ENCODE peak calls at places on chromosomes 2 and 18, in eight cellular contexts. F is ovary, Q is breast epithelium, V is psoas muscle, N is Peyer's patch, X is tibial artery, H is lower lobe of right lung, A is mesenchymal stem cell. U is an unnamed sample.

GRCh38 chr18:12904012-12904516 is 20.0 kb upstream of the PTPN2 start:
- DNase-seq in X (no peak), F (peak), H (no peak), A (peak), N (no peak), V (peak), Q (no peak), U (no peak)

GRCh38 chr2:197358927-197359326 is 48.3 kb upstream of the ANKRD44 start:
- DNase-seq in V (no peak), H (no peak), X (no peak), N (no peak), Q (no peak), A (no peak), F (no peak), U (no peak)

GRCh38 chr2:191915750-191916149 is 68.9 kb upstream of the CAVIN2 start:
- DNase-seq in V (no peak), Q (no peak), A (no peak), N (no peak), F (no peak), H (no peak), X (no peak), U (no peak)

GRCh38 chr2:148020358-148021058 is at the start of gene ORC4:
- DNase-seq in A (peak), H (peak), X (peak), F (peak), N (peak), V (peak), Q (peak), U (peak)

GRCh38 chr2:64837925-64838641 is 151.1 kb upstream of the SLC1A4 start:
- DNase-seq in V (peak), A (no peak), H (peak), Q (no peak), N (peak), F (no peak), X (peak), U (no peak)

GRCh38 chr2:196927318-196928225 is 1.1 kb upstream of the PGAP1 start:
- DNase-seq in X (no peak), H (no peak), N (peak), F (no peak), V (no peak), A (peak), Q (no peak), U (no peak)

GRCh38 chr2:26847663-26848335 is at the start of gene DPYSL5:
- DNase-seq in V (no peak), Q (no peak), H (no peak), X (no peak), A (no peak), F (peak), N (no peak), U (no peak)

GRCh38 chr18:48989304-48990284 is 38.8 kb upstream of the SMAD7 start:
- DNase-seq in H (no peak), N (no peak), Q (no peak), F (no peak), V (no peak), X (no peak), A (peak), U (no peak)

GRCh38 chr2:161243873-161244272 is 64.4 kb upstream of the PSMD14 start:
- DNase-seq in F (no peak), X (no peak), V (no peak), H (no peak), Q (no peak), A (no peak), N (no peak), U (no peak)

DNA sequence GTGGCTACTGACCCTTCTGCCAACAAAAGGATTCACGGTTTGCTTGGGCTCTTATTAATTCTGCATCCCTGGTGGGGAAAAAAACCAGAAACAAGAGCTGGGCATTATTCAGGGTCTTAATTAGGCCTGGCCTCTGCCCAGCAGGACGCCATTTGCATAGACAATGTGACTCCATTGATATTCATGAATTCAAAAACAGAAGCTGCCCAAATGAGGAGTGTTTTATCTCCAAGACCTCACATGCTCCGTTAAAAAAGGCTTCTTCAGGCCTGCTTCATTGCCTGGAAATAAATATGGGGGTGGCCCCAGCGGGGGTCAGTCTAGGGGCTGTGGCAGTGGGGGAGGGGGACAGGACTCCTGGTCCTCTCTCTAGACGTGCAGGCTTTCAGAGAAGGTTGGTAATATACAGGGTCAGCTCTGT is 116.7 kb downstream of the ALPK2 start:
- DNase-seq in X (no peak), Q (no peak), N (no peak), A (no peak), V (no peak), H (no peak), F (no peak), U (no peak)
- H3K4me3 ChIP-seq in X (no peak), Q (no peak), N (no peak), A (no peak), V (no peak), H (no peak), F (no peak), U (no peak)

DNA sequence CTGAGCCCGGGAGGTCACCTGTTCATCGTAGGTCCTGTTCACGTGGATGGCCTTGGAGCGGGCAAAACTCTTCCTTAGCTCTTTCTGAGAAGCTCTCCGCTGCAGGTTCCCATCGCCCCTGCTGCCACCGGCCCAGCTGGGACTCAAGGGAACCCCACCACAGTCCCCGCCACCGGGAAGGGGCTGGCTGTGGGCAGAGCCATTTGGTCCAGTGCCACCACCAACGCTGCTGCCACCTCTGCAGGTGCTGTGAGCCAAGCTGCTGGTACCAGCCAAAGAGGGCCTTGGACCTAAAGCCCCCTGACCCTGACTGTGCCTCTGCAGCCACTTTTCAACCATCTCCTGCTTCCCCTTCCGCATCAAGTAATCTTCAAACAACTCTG is 586 bp downstream of the PDE11A start:
- DNase-seq in Q (no peak), F (no peak), X (no peak), A (no peak), H (no peak), N (no peak), V (no peak), U (peak)
- H3K4me3 ChIP-seq in Q (no peak), F (no peak), X (peak), A (peak), H (peak), N (peak), V (peak), U (peak)

GRCh38 chr2:130963849-130964793 is 127.4 kb downstream of the ARHGEF4 start:
- DNase-seq in N (no peak), V (peak), F (peak), Q (no peak), H (no peak), X (no peak), A (no peak), U (no peak)
- H3K4me3 ChIP-seq in N (peak), V (peak), F (no peak), Q (no peak), H (peak), X (peak), A (no peak), U (peak)

DNA sequence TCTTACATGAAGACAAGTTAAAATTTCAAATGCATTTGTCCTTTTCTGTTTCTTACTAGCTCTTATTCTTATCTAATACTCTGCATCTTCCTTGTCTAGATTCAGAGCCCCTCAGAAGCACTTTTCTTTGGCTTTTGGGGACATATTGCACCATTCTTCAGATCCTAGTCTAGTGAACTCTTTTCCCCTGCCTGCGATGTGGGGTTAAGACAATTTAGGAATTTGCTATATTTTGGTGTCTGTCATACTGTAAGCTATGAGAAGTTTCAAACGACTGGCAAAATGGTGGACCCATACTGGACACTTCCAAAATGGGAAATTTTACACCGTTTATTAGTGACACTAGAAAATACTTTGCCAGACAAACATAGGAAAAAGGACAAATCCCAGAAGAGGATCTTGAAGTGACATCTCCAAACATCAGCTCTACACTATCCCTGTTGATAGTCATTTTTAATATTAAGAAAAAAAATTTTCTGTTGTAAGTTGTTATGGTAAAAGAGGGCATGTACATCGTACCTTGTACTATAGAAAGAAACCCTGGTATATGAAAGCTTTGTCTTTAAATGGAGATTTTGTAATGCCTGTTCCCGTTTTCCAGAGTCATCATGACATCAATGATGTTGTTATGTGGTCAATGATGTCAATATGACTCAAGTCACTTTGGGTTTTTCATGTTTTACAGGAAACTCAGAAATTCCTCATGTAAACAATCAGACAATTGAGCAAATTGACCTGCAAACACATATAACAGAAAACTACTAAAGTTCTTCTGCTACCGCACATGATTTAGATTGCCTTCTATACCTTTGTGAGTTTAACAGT is 4.4 kb upstream of the KYNU start:
- DNase-seq in V (no peak), Q (no peak), X (no peak), N (no peak), H (no peak), F (no peak), A (peak), U (no peak)
- H3K4me3 ChIP-seq in V (no peak), Q (no peak), X (no peak), N (no peak), H (no peak), F (no peak), A (no peak), U (no peak)

GRCh38 chr2:68784191-68784590 is 49.6 kb downstream of the ARHGAP25 start:
- DNase-seq in V (no peak), H (no peak), N (no peak), A (no peak), Q (no peak), F (no peak), X (no peak), U (no peak)
- H3K4me3 ChIP-seq in V (no peak), H (no peak), N (no peak), A (no peak), Q (no peak), F (no peak), X (no peak), U (no peak)

GRCh38 chr18:70419526-70419925 is 130.7 kb downstream of the SOCS6 start:
- DNase-seq in X (no peak), H (no peak), V (no peak), A (peak), F (no peak), Q (no peak), N (no peak), U (no peak)

GRCh38 chr18:70418551-70419311 is 129.9 kb downstream of the SOCS6 start:
- DNase-seq in X (no peak), N (no peak), A (peak), H (no peak), Q (no peak), F (no peak), V (no peak), U (no peak)

GRCh38 chr18:70421471-70421870 is 132.6 kb downstream of the SOCS6 start:
- DNase-seq in H (no peak), Q (no peak), V (no peak), A (peak), F (no peak), X (no peak), N (no peak), U (no peak)

GRCh38 chr18:70422061-70422965 is 133.5 kb downstream of the SOCS6 start:
- DNase-seq in N (no peak), F (no peak), V (peak), Q (peak), H (peak), X (peak), A (peak), U (peak)

DNA sequence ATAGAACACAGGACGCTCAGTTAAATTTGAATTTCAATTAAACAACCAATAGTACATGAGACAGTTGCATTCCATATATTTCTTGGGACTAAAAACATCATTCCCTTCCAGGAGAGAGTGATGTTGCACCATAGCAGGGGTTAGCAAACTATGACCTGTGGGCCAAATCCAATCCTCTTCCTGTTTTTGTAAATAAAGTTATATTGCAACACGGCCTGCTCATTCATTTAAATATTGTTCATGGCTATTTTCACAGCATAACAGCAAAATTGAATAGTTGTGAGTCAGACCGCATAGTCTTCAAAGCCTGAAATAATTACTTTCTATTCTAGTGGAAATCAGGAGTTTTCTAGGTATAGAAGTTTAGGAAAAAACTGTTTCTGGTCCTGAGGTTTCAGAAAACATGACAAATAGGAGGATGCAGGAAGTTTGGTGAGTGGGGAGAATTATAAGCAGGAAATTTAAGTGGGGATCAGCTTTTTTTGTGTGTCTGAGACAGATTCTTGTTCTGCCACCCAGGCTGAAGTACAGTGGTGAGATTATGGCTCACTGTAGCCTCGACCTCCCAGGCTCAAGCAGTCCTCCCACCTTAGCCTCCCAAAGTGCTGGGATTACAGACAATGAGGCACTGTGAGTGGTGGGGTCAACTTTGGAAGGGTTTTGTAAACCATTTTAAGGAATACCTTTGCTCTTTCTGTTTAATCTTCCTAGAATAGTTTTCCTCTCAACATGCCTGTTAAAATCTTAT is 131.5 kb downstream of the SOCS6 start:
- DNase-seq in X (no peak), H (no peak), A (peak), N (no peak), V (no peak), F (no peak), Q (no peak), U (no peak)
- H3K4me3 ChIP-seq in X (no peak), H (no peak), A (peak), N (no peak), V (no peak), F (no peak), Q (no peak), U (no peak)

GRCh38 chr2:217934321-217935131 is 68.3 kb downstream of the TNS1 start:
- DNase-seq in X (peak), F (no peak), Q (no peak), A (peak), V (peak), N (no peak), H (peak), U (peak)

GRCh38 chr2:217936952-217937351 is 65.8 kb downstream of the TNS1 start:
- DNase-seq in V (no peak), A (no peak), F (no peak), X (no peak), H (peak), N (no peak), Q (no peak), U (no peak)

GRCh38 chr2:217933326-217933993 is 69.3 kb downstream of the TNS1 start:
- DNase-seq in V (peak), X (peak), N (no peak), H (peak), Q (peak), A (no peak), F (no peak), U (peak)

GRCh38 chr2:217935901-217936684 is 66.7 kb downstream of the TNS1 start:
- DNase-seq in F (no peak), V (peak), H (peak), N (no peak), X (no peak), A (peak), Q (no peak), U (peak)

DNA sequence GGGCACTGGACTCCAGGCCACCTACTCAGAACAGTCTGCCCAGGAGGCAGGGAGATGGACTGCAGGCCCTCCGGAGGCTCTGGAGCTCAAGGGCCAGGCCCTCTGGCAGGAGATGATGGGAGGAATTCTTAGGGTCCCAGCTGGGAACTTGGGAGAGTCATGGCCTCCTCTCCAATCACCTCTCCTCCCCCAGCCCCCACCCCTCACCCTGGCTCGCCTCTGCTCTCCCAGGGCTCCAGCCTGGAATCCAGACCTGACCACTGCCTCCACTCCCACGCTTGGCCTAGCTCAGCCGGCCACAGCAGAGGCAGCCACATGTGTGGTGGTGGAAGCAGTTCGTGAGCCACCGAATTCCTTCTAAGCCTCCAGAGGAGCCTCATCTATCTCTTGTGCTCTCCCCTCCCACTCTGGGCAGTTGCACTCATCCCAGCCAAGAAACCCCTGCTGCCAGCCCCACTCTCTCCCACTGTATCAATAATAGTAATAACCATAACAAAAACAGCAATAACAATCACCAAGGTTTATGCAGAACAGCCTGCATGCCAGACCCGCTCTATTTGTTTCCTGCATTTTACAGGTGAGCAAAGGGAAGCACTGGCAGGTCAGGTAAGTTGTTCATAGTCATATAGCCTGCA is 67.4 kb downstream of the TNS1 start:
- DNase-seq in H (peak), V (peak), F (peak), A (no peak), X (no peak), N (no peak), Q (no peak), U (peak)
- H3K4me3 ChIP-seq in H (peak), V (peak), F (peak), A (peak), X (peak), N (peak), Q (peak), U (peak)